ENCODE peak calls at places on chromosome 9, in eight cellular contexts. One of them, this sample, is unnamed.

GRCh38 chr9:115164511-115164974 is 46.6 kb upstream of the TNC start:
- DNase-seq in A549: no peak
- DNase-seq in H9: peak; percentile 35
- DNase-seq in HCT116: peak; percentile 94
- DNase-seq in tibial artery: no peak
- DNase-seq in ovary: no peak
- DNase-seq in cardiac muscle cell: no peak
- DNase-seq in OCI-LY7: no peak
- DNase-seq in this sample: no peak

GRCh38 chr9:128898845-128899565 is 17.1 kb downstream of the LRRC8A start:
- DNase-seq in A549: no peak
- DNase-seq in H9: no peak
- DNase-seq in HCT116: no peak
- DNase-seq in tibial artery: no peak
- DNase-seq in ovary: no peak
- DNase-seq in cardiac muscle cell: no peak
- DNase-seq in OCI-LY7: no peak
- DNase-seq in this sample: no peak

GRCh38 chr9:125785187-125785840 is 38.1 kb downstream of the PBX3 start:
- DNase-seq in A549: no peak
- DNase-seq in H9: no peak
- DNase-seq in HCT116: no peak
- DNase-seq in tibial artery: no peak
- DNase-seq in ovary: no peak
- DNase-seq in cardiac muscle cell: no peak
- DNase-seq in OCI-LY7: no peak
- DNase-seq in this sample: no peak

GRCh38 chr9:414595-414994 is 199.9 kb downstream of the DOCK8 start:
- DNase-seq in A549: no peak
- DNase-seq in H9: no peak
- DNase-seq in HCT116: no peak
- DNase-seq in tibial artery: no peak
- DNase-seq in ovary: no peak
- DNase-seq in cardiac muscle cell: peak; percentile 67
- DNase-seq in OCI-LY7: no peak
- DNase-seq in this sample: no peak

GRCh38 chr9:124749811-124750210 is 21.3 kb downstream of the NR6A1 start:
- DNase-seq in A549: no peak
- DNase-seq in H9: no peak
- DNase-seq in HCT116: no peak
- DNase-seq in tibial artery: no peak
- DNase-seq in ovary: no peak
- DNase-seq in cardiac muscle cell: no peak
- DNase-seq in OCI-LY7: no peak
- DNase-seq in this sample: no peak

GRCh38 chr9:123304340-123304691 is 35.9 kb upstream of the STRBP start:
- DNase-seq in A549: no peak
- DNase-seq in H9: no peak
- DNase-seq in HCT116: no peak
- DNase-seq in tibial artery: no peak
- DNase-seq in ovary: no peak
- DNase-seq in cardiac muscle cell: no peak
- DNase-seq in OCI-LY7: no peak
- DNase-seq in this sample: no peak

GRCh38 chr9:77725820-77726219 is 77.7 kb upstream of the GNA14 start:
- DNase-seq in A549: no peak
- DNase-seq in H9: no peak
- DNase-seq in HCT116: no peak
- DNase-seq in tibial artery: no peak
- DNase-seq in ovary: no peak
- DNase-seq in cardiac muscle cell: no peak
- DNase-seq in OCI-LY7: no peak
- DNase-seq in this sample: no peak

GRCh38 chr9:72480931-72481330 is 40.5 kb upstream of the TMC1 start:
- DNase-seq in A549: peak; percentile 45
- DNase-seq in H9: no peak
- DNase-seq in HCT116: no peak
- DNase-seq in tibial artery: no peak
- DNase-seq in ovary: no peak
- DNase-seq in cardiac muscle cell: no peak
- DNase-seq in OCI-LY7: no peak
- DNase-seq in this sample: no peak

GRCh38 chr9:123927625-123928308 is 2.2 kb downstream of the DENND1A start:
- DNase-seq in A549: no peak
- DNase-seq in H9: no peak
- DNase-seq in HCT116: no peak
- DNase-seq in tibial artery: no peak
- DNase-seq in ovary: no peak
- DNase-seq in cardiac muscle cell: no peak
- DNase-seq in OCI-LY7: peak; percentile 41
- DNase-seq in this sample: no peak

GRCh38 chr9:98240475-98240874 is 15.0 kb downstream of the TBC1D2 start:
- DNase-seq in A549: no peak
- DNase-seq in H9: no peak
- DNase-seq in HCT116: no peak
- DNase-seq in tibial artery: no peak
- DNase-seq in ovary: no peak
- DNase-seq in cardiac muscle cell: no peak
- DNase-seq in OCI-LY7: no peak
- DNase-seq in this sample: no peak

GRCh38 chr9:4365055-4365454 is 65.2 kb upstream of the GLIS3 start:
- DNase-seq in A549: no peak
- DNase-seq in H9: no peak
- DNase-seq in HCT116: no peak
- DNase-seq in tibial artery: no peak
- DNase-seq in ovary: no peak
- DNase-seq in cardiac muscle cell: no peak
- DNase-seq in OCI-LY7: no peak
- DNase-seq in this sample: no peak

GRCh38 chr9:129720181-129720864 is 32.5 kb downstream of the PTGES start:
- DNase-seq in A549: peak; percentile 55
- DNase-seq in H9: peak; percentile 86
- DNase-seq in HCT116: no peak
- DNase-seq in tibial artery: no peak
- DNase-seq in ovary: no peak
- DNase-seq in cardiac muscle cell: no peak
- DNase-seq in OCI-LY7: no peak
- DNase-seq in this sample: no peak

GRCh38 chr9:9892217-9892616 is 720.6 kb downstream of the PTPRD start:
- DNase-seq in A549: no peak
- DNase-seq in H9: no peak
- DNase-seq in HCT116: no peak
- DNase-seq in tibial artery: no peak
- DNase-seq in ovary: no peak
- DNase-seq in cardiac muscle cell: no peak
- DNase-seq in OCI-LY7: no peak
- DNase-seq in this sample: no peak

GRCh38 chr9:116860509-116861120 is 173.5 kb downstream of the TRIM32 start:
- DNase-seq in A549: peak; percentile 76
- DNase-seq in H9: peak; percentile 85
- DNase-seq in HCT116: peak; percentile 51
- DNase-seq in tibial artery: peak; percentile 71
- DNase-seq in ovary: peak; percentile 38
- DNase-seq in cardiac muscle cell: peak; percentile 80
- DNase-seq in OCI-LY7: peak; percentile 52
- DNase-seq in this sample: no peak

GRCh38 chr9:88278036-88278435 is 110.2 kb upstream of the SPIN1 start:
- DNase-seq in A549: no peak
- DNase-seq in H9: peak; percentile 57
- DNase-seq in HCT116: no peak
- DNase-seq in tibial artery: no peak
- DNase-seq in ovary: no peak
- DNase-seq in cardiac muscle cell: no peak
- DNase-seq in OCI-LY7: no peak
- DNase-seq in this sample: no peak

DNA sequence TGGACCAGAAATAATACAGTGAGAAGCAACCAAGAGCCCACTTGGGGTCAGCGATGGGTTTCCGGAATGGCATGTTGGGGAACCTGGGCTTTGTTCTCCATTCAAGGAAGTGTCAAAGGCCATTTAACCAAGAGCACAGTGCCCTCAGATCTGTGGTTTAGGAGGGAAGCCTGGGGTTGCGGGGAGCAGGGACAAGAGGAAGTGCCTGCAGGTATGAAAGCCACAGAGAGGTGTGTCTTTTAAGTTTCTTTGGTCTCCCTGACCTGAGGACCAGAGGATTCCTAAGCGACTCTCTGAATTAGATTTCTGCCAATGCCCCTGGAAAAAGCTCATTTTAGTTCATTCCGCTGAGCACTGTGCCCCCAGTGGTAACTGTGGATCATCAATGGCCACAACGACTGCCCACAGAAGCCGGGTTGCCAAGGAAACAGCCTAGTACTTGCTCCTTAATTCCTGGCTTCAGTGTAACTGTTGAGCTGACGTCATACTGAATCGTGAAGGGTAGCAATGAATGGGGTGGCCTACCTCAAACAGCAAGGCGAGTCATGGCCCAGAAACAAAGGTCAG is 107.3 kb upstream of the SPIN1 start:
- DNase-seq in A549: no peak
- DNase-seq in H9: peak; percentile 67
- DNase-seq in HCT116: no peak
- DNase-seq in tibial artery: no peak
- DNase-seq in ovary: no peak
- DNase-seq in cardiac muscle cell: no peak
- DNase-seq in OCI-LY7: no peak
- DNase-seq in this sample: no peak
- TF ChIP-seq CTCF in A549: no peak
- TF ChIP-seq CTCF in H9: no peak
- TF ChIP-seq CTCF in HCT116: peak; percentile 41
- TF ChIP-seq CTCF in tibial artery: no peak
- TF ChIP-seq CTCF in ovary: no peak
- TF ChIP-seq CTCF in cardiac muscle cell: no peak
- TF ChIP-seq CTCF in OCI-LY7: no peak
- TF ChIP-seq CTCF in this sample: no peak

DNA sequence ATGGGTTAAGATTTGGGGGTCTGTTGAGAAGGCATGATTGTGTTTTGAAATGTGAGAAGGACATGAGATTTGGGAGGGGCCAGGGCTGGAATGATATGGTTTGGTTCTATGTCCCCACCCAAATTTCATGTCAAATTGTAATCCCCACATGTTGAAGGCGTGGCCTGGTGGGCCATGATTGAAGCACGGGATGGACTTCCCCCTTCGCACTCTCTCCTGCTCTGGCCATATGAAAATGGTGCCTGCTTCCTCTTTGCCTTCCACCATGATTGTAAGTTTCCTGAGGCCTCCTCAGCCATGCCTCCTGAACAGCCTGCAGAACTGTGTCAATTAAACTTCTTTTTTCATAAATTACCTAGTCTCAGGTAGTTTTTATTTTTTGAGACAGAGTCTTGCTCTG is 14.7 kb upstream of the NOTCH1 start:
- DNase-seq in A549: no peak
- DNase-seq in H9: no peak
- DNase-seq in HCT116: no peak
- DNase-seq in tibial artery: no peak
- DNase-seq in ovary: no peak
- DNase-seq in cardiac muscle cell: no peak
- DNase-seq in OCI-LY7: no peak
- DNase-seq in this sample: no peak
- H3K4me1 ChIP-seq in A549: peaks cover 20% of the 10 kb centered on the region
- H3K4me1 ChIP-seq in H9: no peaks in the 10 kb centered on the region
- H3K4me1 ChIP-seq in HCT116: peaks cover 22% of the 10 kb centered on the region
- H3K4me1 ChIP-seq in tibial artery: peaks cover 35% of the 10 kb centered on the region
- H3K4me1 ChIP-seq in ovary: peaks cover 6% of the 10 kb centered on the region
- H3K4me1 ChIP-seq in cardiac muscle cell: peaks cover 12% of the 10 kb centered on the region
- H3K4me1 ChIP-seq in OCI-LY7: no peaks in the 10 kb centered on the region
- H3K4me1 ChIP-seq in this sample: peaks cover 21% of the 10 kb centered on the region

GRCh38 chr9:22100626-22101025 is 91.5 kb upstream of the CDKN2B start:
- DNase-seq in A549: no peak
- DNase-seq in H9: no peak
- DNase-seq in HCT116: peak; percentile 32
- DNase-seq in tibial artery: no peak
- DNase-seq in ovary: no peak
- DNase-seq in cardiac muscle cell: no peak
- DNase-seq in OCI-LY7: peak; percentile 9
- DNase-seq in this sample: no peak
- TF ChIP-seq CTCF in A549: no peak
- TF ChIP-seq CTCF in H9: peak; percentile 62
- TF ChIP-seq CTCF in HCT116: no peak
- TF ChIP-seq CTCF in tibial artery: no peak
- TF ChIP-seq CTCF in ovary: no peak
- TF ChIP-seq CTCF in cardiac muscle cell: no peak
- TF ChIP-seq CTCF in OCI-LY7: peak; percentile 57
- TF ChIP-seq CTCF in this sample: no peak

GRCh38 chr9:37970301-37971106 is 66.6 kb upstream of the SLC25A51 start:
- DNase-seq in A549: no peak
- DNase-seq in H9: no peak
- DNase-seq in HCT116: no peak
- DNase-seq in tibial artery: no peak
- DNase-seq in ovary: no peak
- DNase-seq in cardiac muscle cell: no peak
- DNase-seq in OCI-LY7: no peak
- DNase-seq in this sample: no peak
- H3K4me1 ChIP-seq in A549: peaks cover 90% of the 10 kb centered on the region
- H3K4me1 ChIP-seq in H9: no peaks in the 10 kb centered on the region
- H3K4me1 ChIP-seq in HCT116: peaks cover 89% of the 10 kb centered on the region
- H3K4me1 ChIP-seq in tibial artery: no peaks in the 10 kb centered on the region
- H3K4me1 ChIP-seq in ovary: peaks cover 4% of the 10 kb centered on the region
- H3K4me1 ChIP-seq in cardiac muscle cell: peaks cover 20% of the 10 kb centered on the region
- H3K4me1 ChIP-seq in OCI-LY7: no peaks in the 10 kb centered on the region
- H3K4me1 ChIP-seq in this sample: peaks cover 69% of the 10 kb centered on the region

GRCh38 chr9:131407717-131408195 is 13.9 kb downstream of the PRRC2B start:
- DNase-seq in A549: no peak
- DNase-seq in H9: peak; percentile 85
- DNase-seq in HCT116: no peak
- DNase-seq in tibial artery: peak; percentile 71
- DNase-seq in ovary: peak; percentile 64
- DNase-seq in cardiac muscle cell: peak; percentile 54
- DNase-seq in OCI-LY7: no peak
- DNase-seq in this sample: no peak
- TF ChIP-seq CTCF in A549: no peak
- TF ChIP-seq CTCF in H9: peak; percentile 61
- TF ChIP-seq CTCF in HCT116: no peak
- TF ChIP-seq CTCF in tibial artery: peak; percentile 50
- TF ChIP-seq CTCF in ovary: no peak
- TF ChIP-seq CTCF in cardiac muscle cell: peak; percentile 37
- TF ChIP-seq CTCF in OCI-LY7: peak; percentile 44
- TF ChIP-seq CTCF in this sample: peak; percentile 35

GRCh38 chr9:110065527-110065926 is 142.4 kb downstream of the C9orf152 start:
- DNase-seq in A549: no peak
- DNase-seq in H9: no peak
- DNase-seq in HCT116: no peak
- DNase-seq in tibial artery: no peak
- DNase-seq in ovary: no peak
- DNase-seq in cardiac muscle cell: no peak
- DNase-seq in OCI-LY7: no peak
- DNase-seq in this sample: no peak
- H3K4me1 ChIP-seq in A549: peaks cover 17% of the 10 kb centered on the region
- H3K4me1 ChIP-seq in H9: no peaks in the 10 kb centered on the region
- H3K4me1 ChIP-seq in HCT116: no peaks in the 10 kb centered on the region
- H3K4me1 ChIP-seq in tibial artery: peaks cover 5% of the 10 kb centered on the region
- H3K4me1 ChIP-seq in ovary: peaks cover 7% of the 10 kb centered on the region
- H3K4me1 ChIP-seq in cardiac muscle cell: peaks cover 8% of the 10 kb centered on the region
- H3K4me1 ChIP-seq in OCI-LY7: peaks cover 29% of the 10 kb centered on the region
- H3K4me1 ChIP-seq in this sample: peaks cover 9% of the 10 kb centered on the region

DNA sequence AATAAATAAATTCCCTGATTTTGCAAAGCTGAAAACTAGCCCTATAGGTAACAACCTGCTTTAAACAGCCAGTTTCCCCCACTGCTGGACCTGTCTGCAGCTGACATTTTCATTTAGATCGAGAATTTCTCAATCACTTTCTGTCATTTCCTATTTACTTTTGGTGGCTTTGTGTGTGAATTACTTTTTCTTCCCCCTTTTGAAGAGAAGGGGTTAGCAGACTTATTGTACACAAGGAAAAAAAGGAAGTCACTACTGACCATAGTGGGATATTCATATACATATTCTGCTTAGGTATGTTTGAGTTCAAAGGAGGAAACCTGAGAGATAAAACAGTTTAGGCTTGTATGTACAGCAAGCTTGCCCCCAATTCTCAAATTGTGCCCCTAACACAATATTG is 27.0 kb upstream of the IFNB1 start:
- DNase-seq in A549: no peak
- DNase-seq in H9: no peak
- DNase-seq in HCT116: no peak
- DNase-seq in tibial artery: no peak
- DNase-seq in ovary: no peak
- DNase-seq in cardiac muscle cell: no peak
- DNase-seq in OCI-LY7: no peak
- DNase-seq in this sample: no peak
- TF ChIP-seq CTCF in A549: no peak
- TF ChIP-seq CTCF in H9: no peak
- TF ChIP-seq CTCF in HCT116: no peak
- TF ChIP-seq CTCF in tibial artery: no peak
- TF ChIP-seq CTCF in ovary: no peak
- TF ChIP-seq CTCF in cardiac muscle cell: no peak
- TF ChIP-seq CTCF in OCI-LY7: no peak
- TF ChIP-seq CTCF in this sample: no peak

This sample was measured in esophagus squamous epithelium.